ENCODE peak calls at places on chromosomes 2 and 18, in eight cellular contexts. One of them, this sample, is unnamed.

GRCh38 chr2:159557437-159558034 is 58.8 kb downstream of the BAZ2B start:
- DNase-seq in A549: no peak
- DNase-seq in germinal center: no peak
- DNase-seq in effector memory CD8-positive, alpha-beta T cell: no peak
- DNase-seq in SW480: peak; percentile 17
- DNase-seq in activated CD4-positive, alpha-beta T cell treated with anti-CD3 and anti-CD28 coated beads, Interleukin-2, amount 50 U/mL, for 1 hour: no peak
- DNase-seq in GM12892: no peak
- DNase-seq in T-helper 17 cell: no peak
- DNase-seq in this sample: no peak

GRCh38 chr2:70280242-70280798 is 13.2 kb downstream of the SNRPG start:
- DNase-seq in A549: no peak
- DNase-seq in germinal center: no peak
- DNase-seq in effector memory CD8-positive, alpha-beta T cell: no peak
- DNase-seq in SW480: no peak
- DNase-seq in activated CD4-positive, alpha-beta T cell treated with anti-CD3 and anti-CD28 coated beads, Interleukin-2, amount 50 U/mL, for 1 hour: no peak
- DNase-seq in GM12892: no peak
- DNase-seq in T-helper 17 cell: no peak
- DNase-seq in this sample: no peak

GRCh38 chr2:141555876-141556470 is 574.8 kb downstream of the LRP1B start:
- DNase-seq in A549: no peak
- DNase-seq in germinal center: no peak
- DNase-seq in effector memory CD8-positive, alpha-beta T cell: no peak
- DNase-seq in SW480: no peak
- DNase-seq in activated CD4-positive, alpha-beta T cell treated with anti-CD3 and anti-CD28 coated beads, Interleukin-2, amount 50 U/mL, for 1 hour: no peak
- DNase-seq in GM12892: no peak
- DNase-seq in T-helper 17 cell: no peak
- DNase-seq in this sample: peak; percentile 10

GRCh38 chr18:55244520-55244919 is 285.3 kb upstream of the CCDC68 start:
- DNase-seq in A549: no peak
- DNase-seq in germinal center: no peak
- DNase-seq in effector memory CD8-positive, alpha-beta T cell: no peak
- DNase-seq in SW480: no peak
- DNase-seq in activated CD4-positive, alpha-beta T cell treated with anti-CD3 and anti-CD28 coated beads, Interleukin-2, amount 50 U/mL, for 1 hour: no peak
- DNase-seq in GM12892: no peak
- DNase-seq in T-helper 17 cell: no peak
- DNase-seq in this sample: no peak

GRCh38 chr2:31945572-31945935 is 65.3 kb downstream of the MEMO1 start:
- DNase-seq in A549: no peak
- DNase-seq in germinal center: no peak
- DNase-seq in effector memory CD8-positive, alpha-beta T cell: no peak
- DNase-seq in SW480: no peak
- DNase-seq in activated CD4-positive, alpha-beta T cell treated with anti-CD3 and anti-CD28 coated beads, Interleukin-2, amount 50 U/mL, for 1 hour: no peak
- DNase-seq in GM12892: no peak
- DNase-seq in T-helper 17 cell: no peak
- DNase-seq in this sample: peak; percentile 27

GRCh38 chr2:239009001-239009961 is 161.4 kb downstream of the TWIST2 start:
- DNase-seq in A549: no peak
- DNase-seq in germinal center: no peak
- DNase-seq in effector memory CD8-positive, alpha-beta T cell: no peak
- DNase-seq in SW480: no peak
- DNase-seq in activated CD4-positive, alpha-beta T cell treated with anti-CD3 and anti-CD28 coated beads, Interleukin-2, amount 50 U/mL, for 1 hour: no peak
- DNase-seq in GM12892: no peak
- DNase-seq in T-helper 17 cell: no peak
- DNase-seq in this sample: no peak

GRCh38 chr2:178257127-178257526 is 62.8 kb downstream of the OSBPL6 start:
- DNase-seq in A549: no peak
- DNase-seq in germinal center: no peak
- DNase-seq in effector memory CD8-positive, alpha-beta T cell: no peak
- DNase-seq in SW480: no peak
- DNase-seq in activated CD4-positive, alpha-beta T cell treated with anti-CD3 and anti-CD28 coated beads, Interleukin-2, amount 50 U/mL, for 1 hour: no peak
- DNase-seq in GM12892: no peak
- DNase-seq in T-helper 17 cell: no peak
- DNase-seq in this sample: no peak

GRCh38 chr2:160039166-160039903 is 23.1 kb downstream of the PLA2R1 start:
- DNase-seq in A549: no peak
- DNase-seq in germinal center: no peak
- DNase-seq in effector memory CD8-positive, alpha-beta T cell: no peak
- DNase-seq in SW480: no peak
- DNase-seq in activated CD4-positive, alpha-beta T cell treated with anti-CD3 and anti-CD28 coated beads, Interleukin-2, amount 50 U/mL, for 1 hour: no peak
- DNase-seq in GM12892: no peak
- DNase-seq in T-helper 17 cell: no peak
- DNase-seq in this sample: peak; percentile 96

GRCh38 chr18:7104649-7105048 is 12.9 kb downstream of the LAMA1 start:
- DNase-seq in A549: no peak
- DNase-seq in germinal center: no peak
- DNase-seq in effector memory CD8-positive, alpha-beta T cell: no peak
- DNase-seq in SW480: no peak
- DNase-seq in activated CD4-positive, alpha-beta T cell treated with anti-CD3 and anti-CD28 coated beads, Interleukin-2, amount 50 U/mL, for 1 hour: no peak
- DNase-seq in GM12892: no peak
- DNase-seq in T-helper 17 cell: no peak
- DNase-seq in this sample: no peak

GRCh38 chr2:63364866-63365265 is 223.4 kb downstream of the WDPCP start:
- DNase-seq in A549: no peak
- DNase-seq in germinal center: no peak
- DNase-seq in effector memory CD8-positive, alpha-beta T cell: no peak
- DNase-seq in SW480: no peak
- DNase-seq in activated CD4-positive, alpha-beta T cell treated with anti-CD3 and anti-CD28 coated beads, Interleukin-2, amount 50 U/mL, for 1 hour: no peak
- DNase-seq in GM12892: no peak
- DNase-seq in T-helper 17 cell: no peak
- DNase-seq in this sample: no peak

GRCh38 chr2:45134014-45134413 is 124.8 kb upstream of the SIX2 start:
- DNase-seq in A549: no peak
- DNase-seq in germinal center: no peak
- DNase-seq in effector memory CD8-positive, alpha-beta T cell: no peak
- DNase-seq in SW480: no peak
- DNase-seq in activated CD4-positive, alpha-beta T cell treated with anti-CD3 and anti-CD28 coated beads, Interleukin-2, amount 50 U/mL, for 1 hour: no peak
- DNase-seq in GM12892: no peak
- DNase-seq in T-helper 17 cell: no peak
- DNase-seq in this sample: no peak

GRCh38 chr18:3383381-3383915 is 66.5 kb upstream of the TGIF1 start:
- DNase-seq in A549: no peak
- DNase-seq in germinal center: no peak
- DNase-seq in effector memory CD8-positive, alpha-beta T cell: no peak
- DNase-seq in SW480: no peak
- DNase-seq in activated CD4-positive, alpha-beta T cell treated with anti-CD3 and anti-CD28 coated beads, Interleukin-2, amount 50 U/mL, for 1 hour: no peak
- DNase-seq in GM12892: no peak
- DNase-seq in T-helper 17 cell: no peak
- DNase-seq in this sample: no peak

GRCh38 chr2:131105156-131105949 is at the start of gene PLEKHB2:
- DNase-seq in A549: peak; percentile 80
- DNase-seq in germinal center: peak; percentile 94
- DNase-seq in effector memory CD8-positive, alpha-beta T cell: peak; percentile 96
- DNase-seq in SW480: peak; percentile 75
- DNase-seq in activated CD4-positive, alpha-beta T cell treated with anti-CD3 and anti-CD28 coated beads, Interleukin-2, amount 50 U/mL, for 1 hour: peak; percentile 89
- DNase-seq in GM12892: peak; percentile 86
- DNase-seq in T-helper 17 cell: peak; percentile 92
- DNase-seq in this sample: peak; percentile 90